ENCODE peak calls at places on chromosome 3, in six cellular contexts. I, C, X, W, Z and F are unnamed samples. For H3K27me3, the result is how much of the 10 kb centered on the place peaks cover.

GRCh38 chr3:187684880-187685279 is 14.7 kb upstream of the SST start:
- ATAC-seq in X (no peak), W (no peak), Z (no peak), I (no peak), C (no peak), F (no peak)

GRCh38 chr3:161171639-161172552 is 49.2 kb upstream of the NMD3 start:
- ATAC-seq in C (peak), I (no peak), Z (peak), W (peak), X (no peak), F (no peak)

GRCh38 chr3:123397050-123397590 is 51.8 kb downstream of the ADCY5 start:
- ATAC-seq in W (no peak), I (no peak), Z (peak), X (no peak), C (peak), F (peak)

GRCh38 chr3:108509263-108509662 is 1.1 kb downstream of the MYH15 start:
- ATAC-seq in I (no peak), C (no peak), W (no peak), X (no peak), Z (no peak), F (no peak)

GRCh38 chr3:122235147-122235546 is 51.7 kb downstream of the CASR start:
- ATAC-seq in W (no peak), I (no peak), Z (no peak), X (peak), C (no peak), F (no peak)

GRCh38 chr3:196979545-196979944 is 10.9 kb upstream of the PIGZ start:
- ATAC-seq in Z (no peak), X (no peak), C (no peak), I (no peak), W (peak), F (no peak)

GRCh38 chr3:152458023-152458724 is 189.4 kb downstream of the MBNL1 start:
- ATAC-seq in I (no peak), C (no peak), X (no peak), Z (no peak), W (no peak), F (no peak)

GRCh38 chr3:99731499-99731898 is 86.2 kb upstream of the CMSS1 start:
- ATAC-seq in X (peak), I (no peak), C (no peak), Z (no peak), W (no peak), F (no peak)

GRCh38 chr3:113211370-113212154 is at the start of gene BOC:
- ATAC-seq in C (peak), W (peak), X (no peak), Z (peak), I (no peak), F (peak)

GRCh38 chr3:130976706-130977105 is 49.9 kb downstream of the ASTE1 start:
- ATAC-seq in X (no peak), Z (no peak), W (no peak), C (no peak), I (no peak), F (no peak)

GRCh38 chr3:25365636-25366035 is 62.4 kb upstream of the RARB start:
- ATAC-seq in C (no peak), X (no peak), Z (no peak), W (no peak), I (no peak), F (no peak)

DNA sequence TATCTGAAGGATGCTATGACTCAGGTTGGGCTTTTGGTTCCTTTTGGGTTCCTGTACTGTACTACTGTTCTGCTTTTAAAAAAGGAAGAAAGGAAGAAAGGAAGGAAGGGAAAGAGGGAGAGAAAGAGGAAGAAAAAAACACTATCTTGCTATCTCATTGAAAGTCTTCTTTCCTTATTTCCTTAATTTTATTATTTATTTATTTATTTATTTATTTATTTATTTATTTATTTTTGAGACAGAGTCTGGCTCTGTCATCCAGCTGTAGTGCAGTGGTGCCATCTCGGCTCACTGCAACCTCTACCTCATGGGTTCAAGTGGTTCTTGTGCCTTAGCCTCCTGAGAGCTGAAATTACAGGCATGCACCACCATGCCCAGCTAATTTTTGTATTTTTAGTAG is 198.9 kb upstream of the SOX2 start:
- ATAC-seq in X (no peak), C (no peak), W (no peak), Z (no peak), I (no peak), F (no peak)
- H3K27me3 ChIP-seq in X (under half), C (under half), W (under half), Z (under half), I (under half), F (under half)

GRCh38 chr3:4224331-4224730 is 78.8 kb upstream of the SETMAR start:
- ATAC-seq in W (no peak), Z (no peak), C (no peak), I (no peak), X (no peak), F (no peak)
- TF ChIP-seq POLR2AphosphoS5 in W (no peak), Z (no peak), C (no peak), I (no peak), X (no peak), F (no peak)

GRCh38 chr3:96814581-96815567 is at the start of gene EPHA6:
- ATAC-seq in W (peak), I (peak), X (no peak), Z (no peak), C (no peak), F (peak)
- H3K27me3 ChIP-seq in W (under half), I (under half), X (under half), Z (under half), C (under half), F (under half)

GRCh38 chr3:106482436-106482835 is 613.6 kb upstream of the CBLB start:
- ATAC-seq in Z (no peak), C (no peak), W (no peak), X (no peak), I (no peak), F (no peak)
- TF ChIP-seq POLR2AphosphoS5 in Z (no peak), C (no peak), W (no peak), X (no peak), I (no peak), F (no peak)

GRCh38 chr3:181712505-181713299 is 977 bp downstream of the SOX2 start:
- ATAC-seq in Z (peak), W (peak), I (peak), X (peak), C (no peak), F (no peak)
- H3K27me3 ChIP-seq in Z (under half), W (under half), I (half or more), X (under half), C (under half), F (half or more)

DNA sequence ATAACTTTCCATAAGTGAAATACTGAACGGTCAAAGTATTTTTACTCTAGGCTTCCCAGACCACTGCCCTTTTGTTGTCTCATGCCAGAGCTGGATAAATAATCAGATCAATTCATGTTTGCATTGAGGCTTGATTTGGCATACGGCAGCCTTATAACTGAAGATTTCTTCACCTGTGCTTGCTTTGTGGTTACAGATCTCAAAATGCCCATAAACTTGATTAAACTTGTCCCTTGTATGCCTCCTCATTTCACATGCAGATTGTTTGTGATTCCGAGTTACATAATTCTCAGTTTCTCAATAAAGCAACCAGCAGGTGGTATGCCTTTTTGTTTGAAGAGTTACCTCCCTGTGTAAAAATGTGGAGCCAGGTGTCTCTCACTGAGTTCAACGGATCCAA is 211.4 kb upstream of the LRIG1 start:
- ATAC-seq in C (no peak), I (no peak), W (no peak), Z (no peak), X (no peak), F (no peak)
- TF ChIP-seq POLR2AphosphoS5 in C (no peak), I (no peak), W (no peak), Z (no peak), X (no peak), F (no peak)

GRCh38 chr3:13628841-13629551 is 80.1 kb downstream of the FBLN2 start:
- ATAC-seq in I (no peak), C (no peak), Z (no peak), W (no peak), X (no peak), F (no peak)
- H3K27me3 ChIP-seq in I (under half), C (under half), Z (under half), W (under half), X (under half), F (under half)

DNA sequence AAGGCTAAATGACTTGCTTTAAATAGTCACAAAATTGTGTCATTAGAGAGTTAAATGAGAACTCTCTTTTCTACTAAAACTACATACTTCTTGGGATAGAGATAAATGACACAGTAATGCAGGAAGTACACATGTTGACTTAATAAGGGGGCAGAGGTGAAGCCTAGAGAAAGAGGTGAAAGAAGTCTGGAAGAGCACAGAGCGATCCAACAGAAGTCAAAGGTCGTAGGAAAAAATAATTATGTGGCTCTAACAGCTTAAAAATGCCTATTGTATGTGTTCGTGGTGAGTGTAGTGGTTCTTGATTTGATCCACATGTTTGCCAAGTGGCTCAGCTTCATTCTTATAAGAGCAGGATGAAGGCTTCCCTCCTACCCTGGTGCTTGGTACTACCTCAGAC is 61.7 kb downstream of the TMEM212 start:
- ATAC-seq in I (no peak), X (no peak), C (no peak), Z (no peak), W (peak), F (no peak)
- TF ChIP-seq POLR2AphosphoS5 in I (no peak), X (no peak), C (no peak), Z (no peak), W (no peak), F (no peak)

GRCh38 chr3:105119801-105120340 is 246.8 kb upstream of the ALCAM start:
- ATAC-seq in W (no peak), I (no peak), X (no peak), C (no peak), Z (no peak), F (no peak)
- H3K27me3 ChIP-seq in W (under half), I (under half), X (under half), C (under half), Z (under half), F (under half)